ENCODE peak calls at places on chromosomes 7 and 10, in six cellular contexts. O is left lung, K is endodermal cell, X is bronchial epithelial cell, E is aorta, R is psoas muscle. D is an unnamed sample.
A peak's percentile ranks its signal among the peaks of the same experiment; 100 is the strongest.

GRCh38 chr10:114262478-114262877 is 23.4 kb downstream of the VWA2 start:
- DNase-seq in O (no peak), K (peak; percentile 69), X (no peak), E (no peak), R (no peak), D (peak; percentile 69)

GRCh38 chr7:134174797-134175261 is 47.7 kb downstream of the LRGUK start:
- DNase-seq in O (no peak), K (no peak), X (peak; percentile 95), E (no peak), R (no peak), D (no peak)

GRCh38 chr10:117241541-117242462 is 888 bp downstream of the SLC18A2 start:
- DNase-seq in O (peak; percentile 84), K (peak; percentile 78), X (no peak), E (no peak), R (no peak), D (peak; percentile 87)

GRCh38 chr10:24463683-24464426 is 254.9 kb downstream of the KIAA1217 start:
- DNase-seq in O (no peak), K (no peak), X (peak; percentile 98), E (no peak), R (peak; percentile 47), D (no peak)

GRCh38 chr7:29488977-29489376 is 74.7 kb upstream of the PRR15 start:
- DNase-seq in O (no peak), K (no peak), X (peak; percentile 50), E (no peak), R (no peak), D (no peak)

GRCh38 chr7:151336027-151336720 is 5.4 kb upstream of the NUB1 start:
- DNase-seq in O (no peak), K (no peak), X (no peak), E (no peak), R (no peak), D (no peak)

GRCh38 chr7:20236790-20237189 is 19.6 kb upstream of the MACC1 start:
- DNase-seq in O (no peak), K (no peak), X (peak; percentile 80), E (no peak), R (no peak), D (no peak)

GRCh38 chr7:127628445-127628844 is 10.5 kb upstream of the PAX4 start:
- DNase-seq in O (no peak), K (peak; percentile 86), X (no peak), E (no peak), R (no peak), D (peak; percentile 59)

GRCh38 chr7:745431-745980 is 18.4 kb upstream of the PRKAR1B start:
- DNase-seq in O (no peak), K (no peak), X (no peak), E (no peak), R (no peak), D (peak; percentile 47)

GRCh38 chr10:47031953-47032465 is 120.8 kb downstream of the PTPN20 start:
- DNase-seq in O (no peak), K (peak; percentile 23), X (peak; percentile 9), E (no peak), R (peak; percentile 57), D (no peak)

GRCh38 chr7:5426226-5426475 is 2.5 kb upstream of the TNRC18 start:
- DNase-seq in O (no peak), K (no peak), X (peak; percentile 35), E (no peak), R (no peak), D (no peak)
- H3K4me3 ChIP-seq in O (peak overlapping the region; percentile 67), K (peak overlapping the region; percentile 99), X (peak overlapping the region; percentile 86), E (peak overlapping the region; percentile 99), R (peak overlapping the region; percentile 99), D (peak overlapping the region; percentile 74)

DNA sequence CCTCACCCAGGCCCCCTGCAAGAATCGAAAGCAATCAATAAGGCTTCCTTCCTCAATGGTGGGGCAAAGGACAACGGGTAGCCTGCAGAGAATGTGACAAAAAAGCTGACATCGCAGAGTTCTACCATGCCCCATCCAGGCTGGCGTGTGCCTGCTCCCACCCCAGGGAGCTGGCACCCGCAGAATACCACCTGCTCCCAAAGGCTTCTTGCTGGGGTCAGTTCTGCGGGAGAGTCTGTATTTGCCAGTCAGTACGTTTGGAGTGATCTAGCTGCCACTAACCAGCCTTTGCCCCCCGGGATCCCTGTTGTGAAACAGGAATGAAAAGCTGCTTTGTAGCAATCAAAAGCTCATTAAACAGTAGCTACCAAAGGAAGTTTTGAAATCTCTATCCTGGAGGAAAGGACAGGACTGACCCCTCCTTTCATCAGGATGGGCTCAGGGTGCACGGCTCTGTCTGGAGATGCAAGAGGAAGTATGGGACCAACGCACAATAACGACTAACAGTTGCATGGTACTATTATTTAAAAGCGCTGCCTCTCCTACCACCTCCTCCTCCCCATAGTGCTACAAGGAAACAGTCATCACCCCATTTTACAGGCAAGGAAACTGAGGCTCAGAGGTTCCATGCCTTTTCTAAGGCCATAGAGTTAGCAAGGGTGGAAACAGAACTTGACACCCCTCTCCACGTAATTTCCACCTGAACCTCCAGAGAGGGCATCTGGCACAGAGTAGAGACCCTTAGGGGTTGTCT is 67.0 kb downstream of the FGFR2 start:
- DNase-seq in O (no peak), K (no peak), X (no peak), E (no peak), R (no peak), D (no peak)
- H3K36me3 ChIP-seq in O (no peaks in the 10 kb centered on the region), K (peaks cover 17% of the 10 kb centered on the region), X (no peaks in the 10 kb centered on the region), E (no peaks in the 10 kb centered on the region), R (no peaks in the 10 kb centered on the region), D (peaks cover 5% of the 10 kb centered on the region)

DNA sequence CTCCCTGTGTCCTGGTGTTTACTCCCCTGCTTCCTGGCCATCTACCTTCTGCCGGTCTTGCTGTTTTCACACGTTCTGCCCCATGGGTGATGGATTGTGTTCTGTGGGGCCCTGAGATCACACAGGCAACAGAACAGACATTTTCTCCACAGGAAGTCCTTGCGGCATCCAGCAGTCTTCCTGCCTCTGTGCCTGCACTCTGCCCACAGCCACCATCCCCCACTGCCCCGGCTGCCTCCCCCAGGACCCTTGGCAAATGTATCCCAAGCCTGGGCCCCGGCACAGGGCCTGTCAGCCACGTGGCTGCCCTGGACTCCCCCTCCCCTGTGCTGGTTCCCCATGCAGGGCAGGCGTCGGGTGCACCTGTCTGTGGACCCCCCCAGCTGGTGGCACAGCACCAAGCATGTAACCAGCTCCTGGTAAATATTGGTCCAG is 184.2 kb downstream of the WDR37 start:
- DNase-seq in O (peak; percentile 78), K (peak; percentile 93), X (no peak), E (no peak), R (no peak), D (peak; percentile 85)
- H3K4me3 ChIP-seq in O (no peak overlapping the region), K (no peak overlapping the region), X (no peak overlapping the region), E (no peak overlapping the region), R (no peak overlapping the region), D (peak overlapping the region; percentile 39)

DNA sequence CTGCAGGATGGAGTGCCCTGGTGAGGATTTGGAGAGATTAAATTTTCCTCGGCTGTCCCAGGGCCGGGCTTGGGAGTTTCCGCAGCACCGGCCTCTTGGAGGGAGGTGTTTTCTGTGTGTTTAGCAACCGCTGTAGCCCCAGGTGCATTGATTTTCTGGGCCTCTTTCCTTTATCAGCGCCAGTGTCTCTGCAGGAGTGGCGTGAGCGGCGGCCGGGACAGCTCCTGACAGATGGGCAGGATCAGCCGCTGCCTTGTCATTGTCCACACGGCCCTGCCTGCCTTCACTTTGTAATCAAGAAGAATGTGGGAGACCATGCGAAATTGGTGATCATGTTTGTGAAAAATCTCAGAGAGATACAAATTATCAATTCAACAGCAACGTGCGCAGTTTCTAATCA is 32.4 kb downstream of the NKX6-2 start:
- DNase-seq in O (no peak), K (no peak), X (no peak), E (no peak), R (no peak), D (no peak)
- H3K36me3 ChIP-seq in O (peaks cover 78% of the 10 kb centered on the region), K (no peaks in the 10 kb centered on the region), X (peaks cover 2% of the 10 kb centered on the region), E (peaks cover 3% of the 10 kb centered on the region), R (peaks cover 56% of the 10 kb centered on the region), D (peaks cover 1% of the 10 kb centered on the region)

GRCh38 chr10:133276100-133276434 is 601 bp downstream of the ADAM8 start:
- DNase-seq in O (no peak), K (no peak), X (no peak), E (no peak), R (no peak), D (peak; percentile 83)
- H3K4me3 ChIP-seq in O (no peak overlapping the region), K (peak overlapping the region; percentile 29), X (peak overlapping the region; percentile 37), E (no peak overlapping the region), R (peak overlapping the region; percentile 15), D (peak overlapping the region; percentile 39)